ENCODE peak calls at places on chromosomes 12 and 14, in eight cellular contexts. I, X, O, N, G, Q, C and D are unnamed samples.

GRCh38 chr12:39490500-39491276 is 47.8 kb upstream of the KIF21A start:
- DNase-seq in N (no peak), Q (no peak), O (peak), X (no peak), C (no peak), I (no peak), G (no peak), D (no peak)

GRCh38 chr12:96399081-96399918 is 939 bp downstream of the CDK17 start:
- DNase-seq in O (peak), G (peak), I (peak), Q (peak), C (peak), N (peak), X (peak), D (peak)

GRCh38 chr12:34395056-34396005 is 373.0 kb downstream of the ALG10 start:
- DNase-seq in N (no peak), I (no peak), Q (peak), G (no peak), O (no peak), C (no peak), X (peak), D (peak)

GRCh38 chr12:37546206-37546605 is 770.4 kb upstream of the ALG10B start:
- DNase-seq in O (no peak), G (no peak), Q (no peak), C (no peak), N (no peak), X (no peak), I (no peak), D (no peak)

GRCh38 chr12:30909088-30909688 is 17.4 kb upstream of the TSPAN11 start:
- DNase-seq in O (no peak), C (no peak), G (no peak), N (no peak), X (no peak), Q (no peak), I (no peak), D (no peak)

GRCh38 chr12:49982246-49983229 is 9.8 kb downstream of the AQP6 start:
- DNase-seq in N (no peak), O (no peak), C (no peak), Q (no peak), X (no peak), I (no peak), G (no peak), D (no peak)

GRCh38 chr12:39103552-39104165 is 198.3 kb upstream of the CPNE8 start:
- DNase-seq in Q (no peak), X (no peak), C (peak), I (peak), O (peak), N (no peak), G (peak), D (peak)

GRCh38 chr12:47816646-47817271 is 2.9 kb downstream of the HDAC7 start:
- DNase-seq in C (no peak), I (no peak), O (no peak), Q (no peak), G (no peak), X (no peak), N (no peak), D (peak)

GRCh38 chr14:67569651-67570290 is 30.3 kb downstream of the PIGH start:
- DNase-seq in X (peak), C (no peak), N (no peak), Q (no peak), O (no peak), I (no peak), G (no peak), D (no peak)

GRCh38 chr12:78208106-78208505 is 377.4 kb downstream of the NAV3 start:
- DNase-seq in G (no peak), N (no peak), O (peak), I (no peak), Q (no peak), X (no peak), C (no peak), D (no peak)

GRCh38 chr14:95663226-95663797 is 22.9 kb upstream of the TCL1B start:
- DNase-seq in X (no peak), C (no peak), I (no peak), G (no peak), O (no peak), N (no peak), Q (no peak), D (no peak)

GRCh38 chr12:50166776-50167025 is 468 bp downstream of the CERS5 start:
- DNase-seq in O (peak), I (no peak), X (peak), C (peak), Q (no peak), N (no peak), G (no peak), D (no peak)

GRCh38 chr14:94100847-94101246 is 9.7 kb upstream of the IFI27 start:
- DNase-seq in N (no peak), X (no peak), G (no peak), Q (no peak), C (no peak), O (peak), I (no peak), D (no peak)

GRCh38 chr14:50347521-50347920 is 35.4 kb downstream of the DMAC2L start:
- DNase-seq in C (no peak), G (no peak), O (no peak), Q (no peak), X (no peak), N (no peak), I (no peak), D (no peak)